ENCODE peak calls at places on chromosome 22, in five cellular contexts. One of them, this sample, is unnamed.

GRCh38 chr22:32339190-32340012 is 18.3 kb upstream of the RFPL3 start:
- DNase-seq in NCI-H1417: no peak
- DNase-seq in fibroblast of the aortic adventitia: no peak
- DNase-seq in left cardiac atrium: no peak
- DNase-seq in brain microvascular endothelial cell: no peak
- DNase-seq in this sample: no peak

GRCh38 chr22:43436536-43437267 is 24.9 kb downstream of the MPPED1 start:
- DNase-seq in NCI-H1417: no peak
- DNase-seq in left cardiac atrium: no peak
- DNase-seq in brain microvascular endothelial cell: no peak
- DNase-seq in fibroblast of the aortic adventitia: no peak
- DNase-seq in this sample: no peak

GRCh38 chr22:42915980-42916765 is 59.1 kb upstream of the ARFGAP3 start:
- DNase-seq in left cardiac atrium: no peak
- DNase-seq in brain microvascular endothelial cell: no peak
- DNase-seq in NCI-H1417: no peak
- DNase-seq in fibroblast of the aortic adventitia: no peak
- DNase-seq in this sample: no peak

GRCh38 chr22:19998232-19998951 is 18.2 kb downstream of the ARVCF start:
- DNase-seq in NCI-H1417: peak
- DNase-seq in brain microvascular endothelial cell: no peak
- DNase-seq in fibroblast of the aortic adventitia: no peak
- DNase-seq in left cardiac atrium: no peak
- DNase-seq in this sample: no peak

GRCh38 chr22:39419911-39420310 is 20.3 kb downstream of the TAB1 start:
- DNase-seq in fibroblast of the aortic adventitia: no peak
- DNase-seq in NCI-H1417: no peak
- DNase-seq in brain microvascular endothelial cell: no peak
- DNase-seq in left cardiac atrium: no peak
- DNase-seq in this sample: no peak

GRCh38 chr22:27107824-27108223 is 450.4 kb downstream of the MIAT start:
- DNase-seq in left cardiac atrium: peak
- DNase-seq in fibroblast of the aortic adventitia: peak
- DNase-seq in brain microvascular endothelial cell: peak
- DNase-seq in NCI-H1417: no peak
- DNase-seq in this sample: peak

GRCh38 chr22:37674951-37675929 is at the start of gene LGALS1:
- DNase-seq in brain microvascular endothelial cell: peak
- DNase-seq in left cardiac atrium: peak
- DNase-seq in NCI-H1417: peak
- DNase-seq in fibroblast of the aortic adventitia: peak
- DNase-seq in this sample: peak

GRCh38 chr22:24236656-24237055 is 8.2 kb downstream of the GGT5 start:
- DNase-seq in brain microvascular endothelial cell: no peak
- DNase-seq in NCI-H1417: no peak
- DNase-seq in fibroblast of the aortic adventitia: no peak
- DNase-seq in left cardiac atrium: no peak
- DNase-seq in this sample: no peak

GRCh38 chr22:23035557-23036277 is 34.6 kb upstream of the GNAZ start:
- DNase-seq in brain microvascular endothelial cell: no peak
- DNase-seq in left cardiac atrium: no peak
- DNase-seq in NCI-H1417: no peak
- DNase-seq in fibroblast of the aortic adventitia: no peak
- DNase-seq in this sample: peak

GRCh38 chr22:39176067-39176621 is 23.7 kb upstream of the CBX7 start:
- DNase-seq in left cardiac atrium: peak
- DNase-seq in brain microvascular endothelial cell: peak
- DNase-seq in NCI-H1417: no peak
- DNase-seq in fibroblast of the aortic adventitia: peak
- DNase-seq in this sample: peak